ENCODE peak calls at places on chromosomes 4 and X, in nine cellular contexts. F is NCI-H1092; K is AML-193; D is cardiac fibroblast; X is AG04450; P is AG09319; G is central memory CD4-positive, alpha-beta T cell; N is AG08396; M is activated CD4-positive, alpha-beta T cell treated with anti-CD3 and anti-CD28 coated beads, Interleukin-2, amount 50 U/mL, for 1 hour. H is an unnamed sample.

GRCh38 chrX:11254417-11255109 is 38.6 kb upstream of the AMELX start:
- DNase-seq in F (no peak), N (no peak), M (no peak), X (no peak), K (no peak), P (no peak), G (no peak), D (no peak), H (no peak)

GRCh38 chr4:184153781-184154542 is 63.7 kb downstream of the ENPP6 start:
- DNase-seq in X (no peak), P (no peak), K (no peak), M (no peak), N (no peak), G (no peak), D (no peak), F (no peak), H (no peak)

GRCh38 chr4:5808081-5808741 is 84.7 kb downstream of the CRMP1 start:
- DNase-seq in K (no peak), N (no peak), P (no peak), F (no peak), X (no peak), G (no peak), D (peak; percentile 54), M (no peak), H (no peak)

GRCh38 chr4:86048426-86048825 is 311.4 kb downstream of the MAPK10 start:
- DNase-seq in X (no peak), P (peak; percentile 37), M (no peak), D (no peak), N (no peak), F (no peak), K (no peak), G (no peak), H (peak; percentile 38)

GRCh38 chr4:85761803-85762202 is 286.9 kb downstream of the ARHGAP24 start:
- DNase-seq in F (no peak), M (no peak), G (no peak), D (peak; percentile 91), X (peak; percentile 52), P (peak; percentile 70), N (no peak), K (no peak), H (no peak)

GRCh38 chr4:169315530-169316306 is 45.0 kb upstream of the SH3RF1 start:
- DNase-seq in D (peak; percentile 49), G (no peak), M (no peak), N (peak; percentile 26), K (no peak), X (peak; percentile 60), F (no peak), P (no peak), H (no peak)

GRCh38 chr4:66613591-66613990 is 931.7 kb downstream of the CENPC start:
- DNase-seq in M (no peak), D (no peak), P (no peak), X (no peak), G (no peak), K (no peak), N (no peak), F (no peak), H (no peak)

GRCh38 chrX:150581093-150581775 is 12.8 kb downstream of the MTM1 start:
- DNase-seq in M (no peak), P (no peak), G (no peak), K (no peak), F (no peak), N (peak; percentile 29), D (peak; percentile 44), X (peak; percentile 32), H (peak; percentile 49)

GRCh38 chr4:75845992-75846391 is 56.3 kb downstream of the PPEF2 start:
- DNase-seq in P (no peak), G (no peak), F (no peak), X (no peak), N (no peak), M (no peak), D (no peak), K (no peak), H (no peak)